ENCODE peak calls at places on chromosomes 2 and 18, in eight cellular contexts. J, M, C, F, U, H, L and X are unnamed samples.

GRCh38 chr2:173854840-173855239 is 110.3 kb downstream of the SP3 start:
- DNase-seq in L (no peak), M (no peak), F (no peak), C (peak), H (peak), U (no peak), J (peak), X (no peak)

GRCh38 chr2:55490554-55490953 is 29.0 kb upstream of the CFAP36 start:
- DNase-seq in U (peak), M (no peak), F (peak), C (no peak), H (peak), L (no peak), J (no peak), X (no peak)

GRCh38 chr2:206274434-206275273 is at the start of gene ZDBF2:
- DNase-seq in F (no peak), H (peak), U (peak), C (no peak), M (no peak), J (peak), L (peak), X (peak)

GRCh38 chr2:233088598-233089345 is 28.6 kb downstream of the INPP5D start:
- DNase-seq in F (no peak), M (no peak), J (no peak), C (peak), H (no peak), L (no peak), U (no peak), X (no peak)

GRCh38 chr2:129849559-129850160 is 129.8 kb upstream of the RAB6C start:
- DNase-seq in C (no peak), J (peak), L (no peak), H (peak), M (peak), F (peak), U (no peak), X (no peak)

GRCh38 chr2:12120281-12121150 is 374.1 kb downstream of the LPIN1 start:
- DNase-seq in J (no peak), M (no peak), F (no peak), H (no peak), L (no peak), C (no peak), U (no peak), X (no peak)

GRCh38 chr2:25230626-25231311 is 62.4 kb upstream of the POMC start:
- DNase-seq in H (no peak), U (no peak), C (no peak), L (no peak), M (no peak), F (no peak), J (no peak), X (no peak)

GRCh38 chr2:132489150-132489549 is 72.5 kb downstream of the GPR39 start:
- DNase-seq in C (no peak), H (no peak), L (no peak), F (no peak), U (peak), M (no peak), J (no peak), X (no peak)

GRCh38 chr2:172556284-172557033 is 569 bp downstream of the PDK1 start:
- DNase-seq in U (peak), F (peak), H (peak), C (peak), L (peak), M (peak), J (peak), X (peak)

GRCh38 chr2:46299365-46300263 is 2.4 kb downstream of the EPAS1 start:
- DNase-seq in L (peak), F (peak), C (peak), J (peak), H (peak), M (no peak), U (peak), X (peak)

GRCh38 chr18:48488388-48488850 is 50.4 kb upstream of the CTIF start:
- DNase-seq in M (peak), J (peak), H (peak), L (no peak), C (no peak), F (peak), U (peak), X (peak)

GRCh38 chr2:209578394-209579006 is 154.7 kb downstream of the MAP2 start:
- DNase-seq in L (no peak), H (no peak), J (no peak), U (no peak), C (no peak), F (no peak), M (no peak), X (no peak)

GRCh38 chr18:55054591-55054990 is 95.3 kb upstream of the CCDC68 start:
- DNase-seq in M (no peak), U (no peak), J (no peak), L (no peak), H (no peak), C (no peak), F (no peak), X (no peak)

GRCh38 chr2:53530126-53530525 is 237.5 kb upstream of the CHAC2 start:
- DNase-seq in L (no peak), H (no peak), M (no peak), U (no peak), F (no peak), C (no peak), J (no peak), X (no peak)

GRCh38 chr2:190069936-190070696 is 7.6 kb upstream of the MSTN start:
- DNase-seq in L (no peak), U (peak), M (peak), J (peak), C (no peak), F (peak), H (peak), X (no peak)

GRCh38 chr2:111246620-111247061 is 125.9 kb downstream of the BCL2L11 start:
- DNase-seq in M (no peak), H (peak), L (no peak), F (peak), U (no peak), C (no peak), J (no peak), X (no peak)

GRCh38 chr2:150280255-150280654 is 207.2 kb downstream of the RND3 start:
- DNase-seq in L (no peak), J (no peak), M (no peak), U (peak), F (no peak), C (no peak), H (peak), X (peak)

GRCh38 chr2:232211743-232212686 is 166.5 kb upstream of the ALPP start:
- DNase-seq in U (no peak), M (no peak), H (no peak), J (no peak), L (no peak), C (no peak), F (no peak), X (no peak)

GRCh38 chr2:1632006-1632348 is 112.3 kb downstream of the PXDN start:
- DNase-seq in H (no peak), F (no peak), C (no peak), J (no peak), M (no peak), U (no peak), L (no peak), X (no peak)

GRCh38 chr2:176461686-176462376 is 192.6 kb downstream of the MTX2 start:
- DNase-seq in J (no peak), U (no peak), L (no peak), M (no peak), F (no peak), H (peak), C (no peak), X (no peak)

GRCh38 chr2:70469435-70469834 is 84.2 kb downstream of the TGFA start:
- DNase-seq in H (no peak), U (no peak), C (no peak), L (no peak), M (no peak), J (no peak), F (no peak), X (no peak)
- TF ChIP-seq CTCF in H (no peak), U (no peak), C (no peak), L (no peak), M (no peak), J (no peak), F (peak), X (no peak)

GRCh38 chr2:143903172-143903856 is 616.6 kb downstream of the ZEB2 start:
- DNase-seq in C (no peak), H (no peak), M (no peak), F (no peak), U (no peak), J (no peak), L (no peak), X (no peak)
- H3K4me3 ChIP-seq in C (no peak), H (no peak), M (no peak), F (no peak), U (no peak), J (no peak), L (no peak), X (no peak)

GRCh38 chr2:75204833-75205232 is 5.5 kb upstream of the TACR1 start:
- DNase-seq in M (no peak), F (no peak), C (no peak), J (no peak), L (no peak), H (no peak), U (no peak), X (no peak)
- TF ChIP-seq POLR2A in M (no peak), F (no peak), C (no peak), J (no peak), L (no peak), H (no peak), U (no peak), X (no peak)

GRCh38 chr2:119304852-119305251 is 61.8 kb downstream of the C2orf76 start:
- DNase-seq in H (no peak), U (no peak), F (no peak), C (no peak), M (no peak), J (no peak), L (no peak), X (no peak)
- TF ChIP-seq CTCF in H (no peak), U (no peak), F (no peak), C (no peak), M (no peak), J (no peak), L (no peak), X (no peak)

GRCh38 chr2:29114514-29114840 is 738 bp upstream of the CLIP4 start:
- DNase-seq in J (no peak), C (no peak), M (no peak), U (peak), F (no peak), H (no peak), L (no peak), X (no peak)
- H3K4me3 ChIP-seq in J (peak), C (peak), M (peak), U (peak), F (no peak), H (no peak), L (no peak), X (no peak)

DNA sequence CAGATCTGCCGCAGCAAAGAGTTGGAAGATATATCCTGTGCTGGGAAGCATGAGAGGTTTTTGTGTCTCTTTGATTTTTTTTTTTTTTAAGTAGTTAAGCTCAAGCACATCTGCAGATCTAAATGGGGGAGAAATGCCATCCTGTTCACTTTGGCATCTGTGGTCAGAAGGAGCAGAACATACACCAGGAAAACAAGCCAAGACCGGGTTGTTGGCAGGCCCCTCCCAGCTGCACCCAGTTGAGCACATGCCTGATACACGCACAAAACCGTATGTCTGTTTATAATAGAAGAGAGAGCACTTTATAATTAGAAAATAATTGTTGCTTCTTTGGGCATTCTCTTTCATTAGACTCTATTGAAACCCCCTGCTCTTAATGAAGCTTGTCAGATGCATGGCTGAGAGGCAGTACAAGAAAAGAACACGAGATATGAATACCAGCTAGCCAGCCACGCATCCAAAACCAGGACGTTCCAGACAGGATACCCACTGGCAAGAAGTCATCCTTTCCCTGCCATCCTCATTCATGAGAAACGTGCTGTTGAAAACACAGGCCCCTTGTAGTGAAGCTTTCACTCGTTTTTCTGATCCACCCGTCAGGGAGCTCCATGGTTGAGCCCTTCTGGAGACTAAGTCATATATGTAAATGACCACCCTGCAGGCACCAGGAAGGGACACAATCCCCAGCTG is 152.2 kb downstream of the ALPK2 start:
- DNase-seq in C (no peak), U (no peak), F (no peak), M (no peak), J (no peak), H (no peak), L (no peak), X (no peak)
- TF ChIP-seq POLR2A in C (no peak), U (no peak), F (no peak), M (no peak), J (no peak), H (no peak), L (no peak), X (no peak)

GRCh38 chr2:237064203-237065061 is 21.3 kb upstream of the COPS8 start:
- DNase-seq in U (peak), L (no peak), F (no peak), M (no peak), C (no peak), J (no peak), H (no peak), X (no peak)

GRCh38 chr2:237072067-237072931 is 13.4 kb upstream of the COPS8 start:
- DNase-seq in L (peak), U (peak), M (peak), F (peak), C (peak), H (peak), J (peak), X (peak)

GRCh38 chr2:237073552-237073951 is 12.1 kb upstream of the COPS8 start:
- DNase-seq in J (no peak), F (no peak), M (no peak), L (no peak), U (no peak), C (no peak), H (peak), X (no peak)

GRCh38 chr2:237065062-237065360 is 20.7 kb upstream of the COPS8 start:
- DNase-seq in J (no peak), U (no peak), H (no peak), L (no peak), M (no peak), C (no peak), F (no peak), X (no peak)

DNA sequence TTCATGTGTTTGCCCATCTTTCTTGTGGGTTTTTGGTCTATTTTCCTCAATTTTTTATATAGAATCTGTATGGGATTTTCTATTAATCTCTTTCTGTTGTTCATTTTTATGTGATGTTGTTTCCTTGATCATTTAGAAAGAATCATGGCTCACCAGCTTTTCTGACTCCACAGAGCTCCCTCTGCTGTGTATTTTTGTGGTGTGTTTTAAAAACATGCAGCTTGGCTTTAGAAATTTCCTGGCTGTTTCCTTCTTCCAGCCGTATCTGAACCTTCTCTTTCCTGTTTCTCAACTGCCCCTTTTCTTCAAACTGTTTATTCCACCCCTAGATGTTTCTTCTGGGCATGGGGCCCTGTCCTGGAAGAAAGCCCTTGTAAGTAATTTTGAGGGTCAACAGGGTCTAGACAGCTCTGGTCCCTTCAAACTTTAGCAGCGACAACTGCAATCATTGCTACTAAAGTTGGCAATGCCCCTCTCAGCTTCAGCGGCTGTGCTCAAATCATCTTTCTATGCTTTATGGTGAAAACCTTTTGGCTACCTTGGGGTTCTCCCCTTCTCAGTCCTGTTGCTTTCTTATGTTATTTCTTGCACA is 17.6 kb upstream of the COPS8 start:
- DNase-seq in H (peak), L (no peak), J (no peak), C (no peak), M (no peak), F (no peak), U (no peak), X (no peak)
- TF ChIP-seq CTCF in H (no peak), L (no peak), J (no peak), C (no peak), M (no peak), F (no peak), U (no peak), X (no peak)

GRCh38 chr2:227325056-227325823 is at the start of gene MFF:
- DNase-seq in L (peak), F (peak), M (peak), U (peak), C (peak), H (peak), J (peak), X (peak)

GRCh38 chr2:227324671-227325055 is 388 bp upstream of the MFF start:
- DNase-seq in U (no peak), F (no peak), J (peak), M (peak), C (no peak), L (no peak), H (no peak), X (no peak)

GRCh38 chr2:227325824-227326195 is 759 bp downstream of the MFF start:
- DNase-seq in J (peak), F (peak), M (no peak), H (peak), U (peak), L (peak), C (peak), X (no peak)

GRCh38 chr2:227323818-227324217 is 1.2 kb upstream of the MFF start:
- DNase-seq in J (no peak), U (no peak), M (no peak), F (no peak), C (no peak), H (no peak), L (no peak), X (no peak)

GRCh38 chr2:227326783-227327182 is 1.7 kb downstream of the MFF start:
- DNase-seq in J (no peak), H (no peak), C (no peak), U (no peak), F (no peak), M (no peak), L (no peak), X (no peak)
- H3K4me3 ChIP-seq in J (peak), H (no peak), C (no peak), U (peak), F (peak), M (peak), L (no peak), X (no peak)

DNA sequence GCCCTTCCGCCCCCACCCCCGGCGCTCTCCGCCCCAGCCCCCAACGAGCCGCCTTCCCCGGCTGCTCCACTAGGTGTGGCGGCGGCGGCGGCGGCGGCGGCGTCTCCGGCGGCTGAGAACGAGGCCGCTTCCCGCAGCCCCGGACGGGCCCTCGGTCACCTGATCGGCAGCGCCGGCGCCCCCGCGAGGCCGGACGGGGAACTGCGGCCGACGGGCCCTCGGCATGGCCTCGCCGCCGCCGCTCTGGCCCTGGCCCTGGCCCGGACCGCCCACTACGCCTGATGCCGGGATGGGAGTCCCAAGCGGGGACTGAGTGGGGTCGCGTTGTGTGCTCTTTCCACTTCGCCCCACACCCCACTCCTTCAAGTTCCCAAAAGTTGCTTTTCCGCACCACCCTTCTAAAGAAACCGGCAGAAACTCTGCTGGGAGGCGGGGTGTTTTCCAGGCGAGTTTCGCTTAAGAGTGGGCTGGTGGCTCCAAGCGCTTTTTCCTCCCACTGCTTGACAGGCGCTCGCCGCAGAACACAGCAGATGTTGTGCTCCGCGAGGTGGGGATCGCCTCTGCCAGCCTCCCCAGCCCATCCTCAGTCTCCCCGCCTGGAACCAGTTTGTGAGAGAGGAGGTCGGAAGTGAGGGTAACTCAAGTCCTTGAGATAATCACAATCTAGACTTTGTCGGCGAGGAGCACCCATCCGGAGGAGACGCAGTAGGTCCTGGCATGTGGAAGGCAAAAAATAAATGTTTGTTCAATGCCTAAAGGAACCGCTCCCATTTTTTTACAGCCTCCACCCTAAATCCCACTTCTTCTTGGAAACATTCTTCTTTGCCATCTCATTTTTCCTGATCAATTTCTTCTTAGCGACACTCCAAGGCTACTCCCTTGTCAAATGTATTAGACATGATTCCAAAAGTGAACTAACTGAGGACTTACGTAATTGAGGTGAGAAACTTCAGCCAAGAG is at the start of gene NCKAP1:
- DNase-seq in M (peak), J (peak), F (peak), U (peak), H (peak), L (peak), C (peak), X (peak)
- TF ChIP-seq POLR2A in M (no peak), J (no peak), F (no peak), U (no peak), H (no peak), L (no peak), C (no peak), X (peak)